ENCODE peak calls at places on chromosomes 16 and 17, in five cellular contexts. C is body of pancreas; D is CD8-positive, alpha-beta T cell; T is lower lobe of right lung; M is T-cell. N is an unnamed sample.

GRCh38 chr16:51907680-51908079 is 639.3 kb downstream of the TOX3 start:
- DNase-seq in C (no peak), T (no peak), D (no peak), M (no peak), N (no peak)

GRCh38 chr17:65694601-65695000 is 133.2 kb upstream of the AXIN2 start:
- DNase-seq in C (no peak), M (no peak), D (no peak), T (no peak), N (no peak)

GRCh38 chr16:60929-61878 is 7.6 kb downstream of the SNRNP25 start:
- DNase-seq in T (peak; percentile 44), C (no peak), D (no peak), M (no peak), N (no peak)

GRCh38 chr17:82281502-82282238 is 8.2 kb upstream of the CSNK1D start:
- DNase-seq in M (no peak), C (peak; percentile 94), T (peak; percentile 83), D (no peak), N (peak; percentile 92)

GRCh38 chr17:82200743-82201497 is 11.7 kb downstream of the CCDC57 start:
- DNase-seq in M (peak; percentile 82), T (no peak), D (peak; percentile 57), C (no peak), N (no peak)

GRCh38 chr16:17529982-17530760 is 59.4 kb upstream of the XYLT1 start:
- DNase-seq in M (peak; percentile 4), D (peak; percentile 5), T (no peak), C (no peak), N (no peak)

GRCh38 chr17:39702901-39703893 is 3.3 kb downstream of the ERBB2 start:
- DNase-seq in M (no peak), T (no peak), D (no peak), C (no peak), N (no peak)

GRCh38 chr17:29848737-29849136 is 81.3 kb downstream of the SSH2 start:
- DNase-seq in D (no peak), C (no peak), M (no peak), T (no peak), N (no peak)

GRCh38 chr16:82067042-82067809 is 32.2 kb downstream of the HSD17B2 start:
- DNase-seq in C (no peak), T (no peak), D (no peak), M (no peak), N (no peak)

GRCh38 chr16:55605756-55606155 is 39.3 kb downstream of the CAPNS2 start:
- DNase-seq in M (no peak), C (no peak), D (no peak), T (no peak), N (no peak)

GRCh38 chr17:72614871-72615626 is 477.4 kb downstream of the SLC39A11 start:
- DNase-seq in D (no peak), M (no peak), T (no peak), C (peak; percentile 77), N (peak; percentile 89)

GRCh38 chr17:48427598-48427997 is 2.4 kb downstream of the SKAP1 start:
- DNase-seq in D (no peak), M (peak; percentile 58), T (no peak), C (no peak), N (no peak)

GRCh38 chr17:73371285-73371684 is 59.5 kb upstream of the CDC42EP4 start:
- DNase-seq in T (no peak), D (no peak), M (no peak), C (no peak), N (no peak)

GRCh38 chr17:1058423-1059130 is 61.6 kb downstream of the TIMM22 start:
- DNase-seq in M (no peak), T (peak; percentile 80), C (no peak), D (peak; percentile 21), N (peak; percentile 60)